ENCODE peak calls at places on chromosomes 3 and 15, in four cellular contexts. F, R, O and H are unnamed samples.

GRCh38 chr3:59567656-59568055 is 517.8 kb upstream of the CFAP20DC start:
- DNase-seq in F (no peak), R (no peak), O (no peak), H (no peak)

GRCh38 chr3:39919281-39919680 is 109.9 kb downstream of the MYRIP start:
- DNase-seq in F (no peak), R (no peak), O (no peak), H (no peak)

GRCh38 chr3:101897013-101897412 is 47.7 kb downstream of the NFKBIZ start:
- DNase-seq in F (no peak), R (no peak), O (no peak), H (no peak)

GRCh38 chr3:50274371-50275104 is 4.3 kb upstream of the LSMEM2 start:
- DNase-seq in F (no peak), R (peak; percentile 83), O (no peak), H (no peak)

GRCh38 chr3:105304487-105304886 is 62.2 kb upstream of the ALCAM start:
- DNase-seq in F (no peak), R (no peak), O (no peak), H (no peak)

GRCh38 chr3:102248981-102249705 is 185.7 kb upstream of the ZPLD1 start:
- DNase-seq in F (no peak), R (no peak), O (no peak), H (no peak)

GRCh38 chr3:59143447-59143846 is 93.6 kb upstream of the CFAP20DC start:
- DNase-seq in F (no peak), R (no peak), O (no peak), H (no peak)

GRCh38 chr15:39784125-39784524 is 1.5 kb upstream of the FSIP1 start:
- DNase-seq in F (no peak), R (no peak), O (no peak), H (no peak)

GRCh38 chr3:136778865-136779264 is 26.7 kb upstream of the STAG1 start:
- DNase-seq in F (peak; percentile 53), R (no peak), O (no peak), H (no peak)

GRCh38 chr3:123799544-123800351 is 84.4 kb downstream of the MYLK start:
- DNase-seq in F (peak; percentile 74), R (no peak), O (no peak), H (peak; percentile 67)

GRCh38 chr3:116443096-116443793 is 2.0 kb downstream of the LSAMP start:
- DNase-seq in F (no peak), R (no peak), O (no peak), H (no peak)

GRCh38 chr15:40233727-40234577 is 4.9 kb upstream of the PAK6 start:
- DNase-seq in F (peak; percentile 17), R (no peak), O (no peak), H (no peak)

GRCh38 chr15:70323111-70323851 is 225.6 kb upstream of the TLE3 start:
- DNase-seq in F (no peak), R (no peak), O (no peak), H (peak; percentile 83)

GRCh38 chr3:60147249-60147648 is 1097.4 kb upstream of the CFAP20DC start:
- DNase-seq in F (no peak), R (no peak), O (no peak), H (no peak)

GRCh38 chr15:99474981-99475753 is 90.6 kb upstream of the MEF2A start:
- DNase-seq in F (no peak), R (no peak), O (peak; percentile 88), H (no peak)